ENCODE peak calls at places on chromosomes 11 and 22, in six cellular contexts. G is K562, T is spleen, O is GM23338, J is sigmoid colon, Z is stomach. L is an unnamed sample.

GRCh38 chr22:24176630-24177029 is 4.7 kb upstream of the SUSD2 start:
- DNase-seq in G (no peak), T (no peak), O (no peak), J (peak; percentile 88), Z (no peak), L (no peak)

GRCh38 chr11:129815596-129816461 is at the start of gene TMEM45B:
- DNase-seq in G (no peak), T (peak; percentile 78), O (peak; percentile 67), J (no peak), Z (peak; percentile 75), L (peak; percentile 82)

GRCh38 chr11:19853901-19854300 is 141.3 kb downstream of the NAV2 start:
- DNase-seq in G (no peak), T (no peak), O (no peak), J (no peak), Z (no peak), L (no peak)

GRCh38 chr11:41201156-41201555 is 258.3 kb downstream of the LRRC4C start:
- DNase-seq in G (peak; percentile 8), T (no peak), O (peak; percentile 88), J (no peak), Z (peak; percentile 26), L (no peak)

GRCh38 chr22:27718186-27719032 is 83.1 kb downstream of the MN1 start:
- DNase-seq in G (peak; percentile 83), T (peak; percentile 58), O (no peak), J (peak; percentile 92), Z (peak; percentile 33), L (peak; percentile 57)

GRCh38 chr11:88478136-88478785 is 140.7 kb upstream of the CTSC start:
- DNase-seq in G (no peak), T (no peak), O (no peak), J (no peak), Z (no peak), L (no peak)

GRCh38 chr22:41757507-41757906 is 43.0 kb upstream of the CCDC134 start:
- DNase-seq in G (no peak), T (no peak), O (no peak), J (no peak), Z (no peak), L (no peak)

GRCh38 chr11:118766035-118766434 is 24.9 kb downstream of the DDX6 start:
- DNase-seq in G (no peak), T (no peak), O (no peak), J (no peak), Z (no peak), L (no peak)

GRCh38 chr22:26474687-26475086 is 8.9 kb downstream of the HPS4 start:
- DNase-seq in G (no peak), T (no peak), O (no peak), J (no peak), Z (no peak), L (no peak)

GRCh38 chr22:29080061-29080975 is 7.5 kb downstream of the KREMEN1 start:
- DNase-seq in G (no peak), T (no peak), O (no peak), J (no peak), Z (no peak), L (no peak)

GRCh38 chr11:75771646-75772410 is 3.2 kb downstream of the DGAT2 start:
- DNase-seq in G (no peak), T (peak; percentile 87), O (no peak), J (peak; percentile 62), Z (peak; percentile 37), L (peak; percentile 14)

GRCh38 chr11:57235761-57236703 is 1.0 kb downstream of the APLNR start:
- DNase-seq in G (no peak), T (no peak), O (no peak), J (no peak), Z (no peak), L (no peak)

GRCh38 chr11:33256031-33256807 is 962 bp upstream of the HIPK3 start:
- DNase-seq in G (no peak), T (no peak), O (peak; percentile 15), J (no peak), Z (no peak), L (no peak)

GRCh38 chr22:22609271-22609670 is 35.1 kb upstream of the GGTLC2 start:
- DNase-seq in G (no peak), T (no peak), O (no peak), J (no peak), Z (no peak), L (no peak)

GRCh38 chr11:2206291-2206690 is 34.7 kb upstream of the TH start:
- DNase-seq in G (no peak), T (peak; percentile 27), O (no peak), J (peak; percentile 45), Z (peak; percentile 17), L (no peak)

GRCh38 chr11:20363500-20364411 is at the start of gene HTATIP2:
- DNase-seq in G (peak; percentile 88), T (peak; percentile 96), O (peak; percentile 74), J (peak; percentile 84), Z (peak; percentile 73), L (peak; percentile 82)

GRCh38 chr22:41831828-41832552 is 915 bp upstream of the SREBF2 start:
- DNase-seq in G (no peak), T (no peak), O (no peak), J (no peak), Z (no peak), L (no peak)

GRCh38 chr22:46758867-46759290 is 3.6 kb upstream of the TBC1D22A start:
- DNase-seq in G (peak; percentile 20), T (peak; percentile 72), O (peak; percentile 89), J (no peak), Z (peak; percentile 76), L (peak; percentile 82)

GRCh38 chr11:103803062-103803461 is 233.4 kb upstream of the DDI1 start:
- DNase-seq in G (no peak), T (no peak), O (no peak), J (no peak), Z (no peak), L (no peak)

GRCh38 chr11:126346586-126346940 is 8.9 kb upstream of the ST3GAL4 start:
- DNase-seq in G (no peak), T (no peak), O (peak; percentile 53), J (no peak), Z (no peak), L (no peak)

GRCh38 chr11:73274722-73275380 is 2.7 kb downstream of the P2RY6 start:
- DNase-seq in G (no peak), T (no peak), O (no peak), J (peak; percentile 62), Z (no peak), L (no peak)

GRCh38 chr11:7635137-7635536 is 38.2 kb downstream of the CYB5R2 start:
- DNase-seq in G (no peak), T (no peak), O (no peak), J (no peak), Z (peak; percentile 44), L (no peak)

GRCh38 chr11:123590296-123590912 is 64.0 kb downstream of the SCN3B start:
- DNase-seq in G (no peak), T (no peak), O (no peak), J (no peak), Z (peak; percentile 91), L (peak; percentile 66)

GRCh38 chr22:44928711-44929347 is 81.0 kb downstream of the PHF21B start:
- DNase-seq in G (no peak), T (peak; percentile 37), O (no peak), J (peak; percentile 18), Z (no peak), L (no peak)

GRCh38 chr22:44929348-44930015 is 80.3 kb downstream of the PHF21B start:
- DNase-seq in G (no peak), T (no peak), O (no peak), J (no peak), Z (no peak), L (no peak)

GRCh38 chr22:44926491-44927415 is 83.1 kb downstream of the PHF21B start:
- DNase-seq in G (no peak), T (peak; percentile 69), O (no peak), J (peak; percentile 43), Z (no peak), L (no peak)

GRCh38 chr22:44926124-44926475 is 83.7 kb downstream of the PHF21B start:
- DNase-seq in G (no peak), T (peak; percentile 55), O (no peak), J (peak; percentile 54), Z (no peak), L (no peak)

GRCh38 chr22:44928064-44928463 is 81.7 kb downstream of the PHF21B start:
- DNase-seq in G (no peak), T (peak; percentile 37), O (no peak), J (peak; percentile 30), Z (no peak), L (no peak)
- H3K27ac ChIP-seq in G (no peak overlapping the region), T (no peak overlapping the region), O (no peak overlapping the region), J (no peak overlapping the region), Z (no peak overlapping the region), L (no peak overlapping the region)

GRCh38 chr11:46339816-46340215 is 7.4 kb upstream of the DGKZ start:
- DNase-seq in G (no peak), T (no peak), O (no peak), J (no peak), Z (no peak), L (no peak)

GRCh38 chr11:46345131-46345597 is 2.1 kb upstream of the DGKZ start:
- DNase-seq in G (no peak), T (peak; percentile 93), O (peak; percentile 69), J (no peak), Z (no peak), L (peak; percentile 43)

GRCh38 chr11:46343520-46343919 is 3.7 kb upstream of the DGKZ start:
- DNase-seq in G (no peak), T (no peak), O (peak; percentile 56), J (no peak), Z (no peak), L (no peak)

GRCh38 chr11:46341454-46341853 is 5.8 kb upstream of the DGKZ start:
- DNase-seq in G (no peak), T (no peak), O (no peak), J (no peak), Z (no peak), L (no peak)

GRCh38 chr11:46342237-46342636 is 5.0 kb upstream of the DGKZ start:
- DNase-seq in G (no peak), T (no peak), O (peak; percentile 69), J (no peak), Z (no peak), L (no peak)
- TF ChIP-seq POLR2AphosphoS5 in G (no peak), T (peak; percentile 37), O (no peak), J (no peak), Z (no peak), L (no peak)

GRCh38 chr22:49937758-49938564 is 19.5 kb downstream of the CRELD2 start:
- DNase-seq in G (no peak), T (peak; percentile 90), O (no peak), J (no peak), Z (peak; percentile 29), L (no peak)
- H3K27ac ChIP-seq in G (no peak overlapping the region), T (peak overlapping the region; percentile 83), O (no peak overlapping the region), J (peak overlapping the region; percentile 91), Z (peak overlapping the region; percentile 98), L (peak overlapping the region; percentile 89)

GRCh38 chr11:70672991-70673670 is 274.8 kb downstream of the CTTN start:
- DNase-seq in G (no peak), T (no peak), O (no peak), J (no peak), Z (no peak), L (no peak)

GRCh38 chr11:70677232-70677916 is 279.0 kb downstream of the CTTN start:
- DNase-seq in G (no peak), T (peak; percentile 52), O (no peak), J (no peak), Z (no peak), L (no peak)

GRCh38 chr11:70678931-70679900 is 280.9 kb downstream of the CTTN start:
- DNase-seq in G (no peak), T (peak; percentile 60), O (no peak), J (no peak), Z (no peak), L (no peak)

GRCh38 chr11:70674605-70675004 is 276.3 kb downstream of the CTTN start:
- DNase-seq in G (no peak), T (no peak), O (no peak), J (no peak), Z (no peak), L (no peak)

GRCh38 chr11:70675697-70676374 is 277.5 kb downstream of the CTTN start:
- DNase-seq in G (no peak), T (no peak), O (no peak), J (no peak), Z (no peak), L (peak; percentile 60)
- TF ChIP-seq POLR2AphosphoS5 in G (no peak), T (no peak), O (no peak), J (no peak), Z (no peak), L (no peak)

L was measured in transverse colon.